ENCODE peak calls at places on chromosomes 16 and 17, in four cellular contexts. L, C, R and B are unnamed samples.

GRCh38 chr17:45311406-45311761 is 5.4 kb downstream of the MAP3K14 start:
- DNase-seq in L (no peak), R (no peak), C (no peak), B (no peak)

GRCh38 chr16:46763147-46763546 is 15.0 kb upstream of the MYLK3 start:
- DNase-seq in R (no peak), L (peak), C (no peak), B (no peak)

GRCh38 chr16:14004719-14005315 is 66.3 kb upstream of the MRTFB start:
- DNase-seq in L (no peak), C (no peak), R (no peak), B (no peak)

GRCh38 chr16:86562356-86562755 is 4.3 kb upstream of the FOXC2 start:
- DNase-seq in R (no peak), C (no peak), L (no peak), B (no peak)

GRCh38 chr17:43667506-43668438 is 6.0 kb upstream of the MEOX1 start:
- DNase-seq in C (no peak), L (no peak), R (no peak), B (no peak)

GRCh38 chr17:33896309-33896708 is 358.8 kb upstream of the CCL2 start:
- DNase-seq in R (no peak), C (no peak), L (no peak), B (no peak)

GRCh38 chr16:1000608-1001007 is 19.0 kb downstream of the SOX8 start:
- DNase-seq in L (no peak), C (no peak), R (no peak), B (no peak)

GRCh38 chr16:964696-965395 is 5.9 kb downstream of the LMF1 start:
- DNase-seq in R (peak), L (no peak), C (peak), B (no peak)

GRCh38 chr17:2264023-2264860 is 39.3 kb downstream of the SMG6 start:
- DNase-seq in L (no peak), C (no peak), R (no peak), B (no peak)

GRCh38 chr16:8138666-8139065 is 451.6 kb downstream of the TMEM114 start:
- DNase-seq in L (no peak), R (no peak), C (no peak), B (no peak)

GRCh38 chr16:4323071-4323844 is 7.4 kb downstream of the GLIS2 start:
- DNase-seq in R (no peak), C (no peak), L (no peak), B (no peak)

GRCh38 chr17:51165680-51166197 is 472 bp upstream of the NME2 start:
- DNase-seq in C (peak), R (peak), L (no peak), B (peak)

GRCh38 chr16:15857779-15858560 is 1.1 kb upstream of the MYH11 start:
- DNase-seq in C (peak), R (no peak), L (peak), B (peak)

GRCh38 chr17:6460531-6461161 is 16.4 kb downstream of the PIMREG start:
- DNase-seq in C (no peak), R (no peak), L (no peak), B (no peak)

GRCh38 chr17:7589204-7589868 is 558 bp downstream of the SOX15 start:
- DNase-seq in R (peak), C (peak), L (peak), B (peak)

GRCh38 chr16:3829631-3830536 is 50.6 kb downstream of the CREBBP start:
- DNase-seq in R (no peak), L (no peak), C (no peak), B (no peak)

GRCh38 chr16:87608400-87608985 is 6.2 kb downstream of the JPH3 start:
- DNase-seq in R (peak), C (peak), L (peak), B (peak)

GRCh38 chr16:78916928-78917545 is 683.5 kb downstream of the MAF start:
- DNase-seq in L (no peak), R (no peak), C (no peak), B (no peak)

GRCh38 chr17:45246861-45247428 is 14.9 kb downstream of the SPATA32 start:
- DNase-seq in L (no peak), R (peak), C (no peak), B (peak)

GRCh38 chr17:61467416-61468262 is 15.4 kb downstream of the TBX4 start:
- DNase-seq in C (peak), R (no peak), L (peak), B (no peak)

GRCh38 chr16:46996391-46996790 is 22.9 kb upstream of the DNAJA2 start:
- DNase-seq in C (no peak), R (no peak), L (no peak), B (no peak)

GRCh38 chr17:4696432-4696796 is 7.5 kb downstream of the PELP1 start:
- DNase-seq in C (no peak), L (no peak), R (no peak), B (no peak)

GRCh38 chr16:80346160-80346632 is 194.6 kb upstream of the DYNLRB2 start:
- DNase-seq in C (no peak), R (no peak), L (no peak), B (no peak)

GRCh38 chr16:57619133-57619605 is 9.3 kb upstream of the ADGRG1 start:
- DNase-seq in L (no peak), R (no peak), C (no peak), B (no peak)

GRCh38 chr17:79089720-79090502 is 15.3 kb downstream of the ENGASE start:
- DNase-seq in R (no peak), C (no peak), L (no peak), B (no peak)

GRCh38 chr16:695355-696089 is 5.3 kb upstream of the WDR24 start:
- DNase-seq in R (peak), L (no peak), C (peak), B (no peak)

GRCh38 chr17:19321481-19322128 is 40.9 kb downstream of the B9D1 start:
- DNase-seq in C (no peak), L (no peak), R (no peak), B (no peak)

GRCh38 chr17:62163847-62164246 is 98.8 kb upstream of the MED13 start:
- DNase-seq in L (no peak), C (peak), R (no peak), B (no peak)

GRCh38 chr17:49523706-49524472 is 28.8 kb downstream of the NGFR start:
- DNase-seq in L (no peak), R (peak), C (no peak), B (no peak)

GRCh38 chr17:45221997-45222272 is 250 bp downstream of the FMNL1 start:
- DNase-seq in C (no peak), R (no peak), L (no peak), B (no peak)

GRCh38 chr17:39623356-39623950 is 3.3 kb upstream of the PPP1R1B start:
- DNase-seq in R (peak), L (peak), C (peak), B (peak)

GRCh38 chr17:4156750-4157381 is 13.9 kb downstream of the CYB5D2 start:
- DNase-seq in L (no peak), C (no peak), R (no peak), B (no peak)

GRCh38 chr16:4032768-4033167 is 83.5 kb downstream of the ADCY9 start:
- DNase-seq in C (peak), L (no peak), R (no peak), B (no peak)

GRCh38 chr17:21034350-21035235 is 8.2 kb downstream of the USP22 start:
- DNase-seq in L (no peak), R (no peak), C (no peak), B (no peak)

GRCh38 chr16:51321251-51321650 is 170.2 kb upstream of the SALL1 start:
- DNase-seq in R (no peak), C (no peak), L (no peak), B (no peak)

GRCh38 chr17:58487589-58488427 is at the start of gene HSF5:
- DNase-seq in C (peak), R (peak), L (peak), B (no peak)

DNA sequence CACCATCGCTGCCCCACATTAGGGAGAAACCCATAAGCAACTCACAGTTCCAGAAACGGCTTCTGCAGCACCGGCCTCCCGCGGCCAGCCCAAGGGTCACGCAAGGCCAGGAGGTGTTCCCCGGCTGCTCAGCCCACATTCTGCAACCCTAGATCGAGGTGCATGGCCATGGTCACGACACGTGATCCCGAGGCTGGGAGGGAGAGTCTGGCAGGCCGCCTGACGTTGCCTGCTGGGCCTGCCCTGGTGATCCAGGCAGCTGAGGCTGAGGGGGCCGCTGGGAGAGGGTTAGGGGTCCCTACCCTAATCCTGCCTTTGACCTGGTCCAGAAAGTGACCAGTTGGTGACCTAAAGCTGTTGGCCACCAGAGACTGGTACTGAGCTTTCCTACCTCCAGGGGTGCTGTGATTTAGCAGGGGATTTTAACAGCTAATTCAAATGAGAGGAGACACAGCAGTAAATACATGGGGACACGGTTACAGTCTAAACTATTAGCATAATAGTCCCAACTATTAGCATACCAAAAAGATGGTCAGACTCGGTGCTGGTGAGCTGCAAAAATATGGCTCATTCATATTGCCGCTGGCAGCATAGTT is 97.4 kb upstream of the CIBAR2 start:
- DNase-seq in R (no peak), C (no peak), L (peak), B (no peak)
- TF ChIP-seq CTCF in R (no peak), C (no peak), L (peak), B (no peak)

GRCh38 chr17:64318068-64318467 is 55.0 kb upstream of the TEX2 start:
- DNase-seq in L (no peak), C (no peak), R (no peak), B (no peak)
- TF ChIP-seq CTCF in L (no peak), C (no peak), R (no peak), B (no peak)

GRCh38 chr17:37047631-37048104 is 98.9 kb downstream of the AATF start:
- DNase-seq in C (peak), L (peak), R (peak), B (peak)
- TF ChIP-seq CTCF in C (peak), L (peak), R (peak), B (peak)

DNA sequence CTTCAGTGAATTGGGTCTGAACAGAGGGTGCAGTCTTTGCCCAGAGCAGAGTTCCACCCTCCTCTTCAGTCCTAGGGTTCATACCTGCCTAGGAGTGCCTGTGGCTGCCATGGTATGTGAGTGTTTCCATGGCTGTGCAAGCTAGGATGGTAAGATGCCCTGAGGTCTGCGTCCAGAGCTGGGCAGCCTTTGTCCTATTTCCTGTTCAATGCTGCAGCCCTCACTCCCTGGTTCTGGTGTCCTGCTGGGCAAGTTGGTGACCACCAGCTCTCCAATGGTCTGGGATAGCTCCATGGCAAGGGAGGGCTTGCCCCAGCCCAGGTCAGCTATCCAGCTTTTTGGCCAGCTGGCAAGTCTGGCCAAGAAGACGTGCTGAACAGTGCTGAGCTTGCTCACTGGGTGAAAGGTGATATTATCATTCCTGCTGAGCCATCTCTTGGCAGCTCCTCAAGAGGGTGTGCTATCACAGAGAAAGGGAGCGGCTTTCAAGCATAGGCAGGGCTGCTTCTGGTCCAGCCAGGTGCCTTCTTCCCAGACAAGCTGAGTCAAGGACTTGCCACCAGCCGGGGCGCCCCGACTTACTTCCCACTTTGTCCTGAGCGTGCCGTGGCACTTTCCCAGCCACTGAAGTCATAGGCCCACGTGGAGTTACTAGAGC is 13.0 kb upstream of the NFATC3 start:
- DNase-seq in L (no peak), C (peak), R (no peak), B (no peak)
- TF ChIP-seq CTCF in L (no peak), C (no peak), R (no peak), B (no peak)

GRCh38 chr17:63740464-63741181 is 976 bp downstream of the STRADA start:
- DNase-seq in L (no peak), R (no peak), C (no peak), B (no peak)

DNA sequence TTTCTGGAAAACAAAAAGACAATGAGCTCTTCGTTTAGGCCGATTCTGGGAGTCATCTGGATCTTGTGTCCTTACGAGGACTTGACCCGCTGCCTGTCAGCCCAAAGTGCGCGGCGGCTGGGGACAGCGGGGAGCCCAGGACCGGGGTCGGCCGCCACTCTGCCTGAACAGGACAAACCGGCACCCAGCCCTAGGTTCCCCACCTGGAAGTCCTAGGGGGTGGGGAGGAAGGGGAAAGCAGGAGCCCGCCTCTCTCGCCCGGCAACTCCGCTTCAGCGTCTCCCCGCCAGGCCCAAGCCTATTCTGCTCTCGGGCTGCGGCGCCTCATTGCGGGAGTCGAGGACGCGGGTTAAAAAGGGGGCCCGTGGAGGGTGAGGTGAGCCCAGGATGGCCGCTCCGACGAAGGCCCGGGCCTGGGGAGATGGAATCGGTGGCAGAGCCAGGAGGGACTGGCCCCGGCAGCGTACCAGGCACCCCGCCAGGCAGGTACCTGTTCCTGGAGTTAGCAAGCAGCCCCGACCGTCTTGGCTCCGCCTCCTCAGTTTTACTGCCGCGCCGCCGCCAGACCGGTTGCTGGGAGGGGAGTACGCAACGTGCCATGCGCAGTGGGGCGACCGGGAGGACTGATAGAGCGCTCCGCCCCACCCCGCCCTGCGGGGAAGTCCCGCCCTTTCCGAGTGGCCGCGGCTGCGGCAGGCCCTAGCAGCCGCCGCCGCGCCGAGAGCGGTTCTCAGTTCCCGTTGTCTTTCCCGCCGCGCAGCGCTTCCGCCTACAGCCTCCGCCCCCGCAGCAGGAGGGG is at the start of gene STRADA:
- DNase-seq in R (peak), C (peak), L (peak), B (peak)
- TF ChIP-seq CTCF in R (no peak), C (no peak), L (no peak), B (no peak)

GRCh38 chr16:74718741-74719610 is 18.3 kb upstream of the MLKL start:
- DNase-seq in R (no peak), C (no peak), L (no peak), B (no peak)

GRCh38 chr16:74713876-74714275 is 13.2 kb upstream of the MLKL start:
- DNase-seq in L (no peak), R (no peak), C (no peak), B (no peak)

GRCh38 chr16:74717367-74717766 is 16.7 kb upstream of the MLKL start:
- DNase-seq in C (no peak), L (no peak), R (no peak), B (no peak)

GRCh38 chr16:74718140-74718539 is 17.5 kb upstream of the MLKL start:
- DNase-seq in L (no peak), R (no peak), C (no peak), B (no peak)

GRCh38 chr16:74716355-74716754 is 15.7 kb upstream of the MLKL start:
- DNase-seq in R (no peak), C (no peak), L (no peak), B (no peak)
- TF ChIP-seq CTCF in R (no peak), C (no peak), L (no peak), B (no peak)

GRCh38 chr17:80710716-80711115 is 166.1 kb downstream of the RPTOR start:
- DNase-seq in C (no peak), L (no peak), R (no peak), B (no peak)
- TF ChIP-seq CTCF in C (no peak), L (no peak), R (no peak), B (no peak)